ENCODE peak calls at places on chromosomes 12 and 14, in four cellular contexts. O, J, P and U are unnamed samples.

GRCh38 chr14:102772781-102773570 is 4.3 kb upstream of the TRAF3 start:
- DNase-seq in O (peak), P (peak), J (no peak), U (peak)

GRCh38 chr12:132560831-132561783 is 49.3 kb downstream of the LRCOL1 start:
- DNase-seq in J (peak), O (peak), P (peak), U (peak)

GRCh38 chr14:24430682-24431568 is 1.2 kb downstream of the KHNYN start:
- DNase-seq in O (no peak), J (peak), P (no peak), U (peak)

GRCh38 chr14:53953828-53954550 is 2.6 kb downstream of the BMP4 start:
- DNase-seq in O (peak), J (peak), P (peak), U (peak)

GRCh38 chr14:89240414-89240813 is 176.6 kb downstream of the FOXN3 start:
- DNase-seq in J (peak), P (no peak), O (no peak), U (no peak)

GRCh38 chr14:49886523-49886922 is 6.4 kb upstream of the ARF6 start:
- DNase-seq in O (no peak), J (no peak), P (no peak), U (no peak)

GRCh38 chr14:63435838-63436237 is 107.3 kb downstream of the PPP2R5E start:
- DNase-seq in J (peak), O (no peak), P (no peak), U (no peak)

GRCh38 chr14:94483729-94484275 is 7.8 kb upstream of the SERPINA9 start:
- DNase-seq in O (no peak), J (peak), P (no peak), U (no peak)

GRCh38 chr12:89884917-89885316 is 176.3 kb upstream of the ATP2B1 start:
- DNase-seq in P (no peak), O (no peak), J (no peak), U (no peak)

GRCh38 chr12:18320036-18320617 is 58.8 kb downstream of the PIK3C2G start:
- DNase-seq in P (no peak), J (peak), O (peak), U (peak)

GRCh38 chr12:49698619-49699545 is 8.3 kb downstream of the FMNL3 start:
- DNase-seq in O (peak), P (peak), J (peak), U (peak)

GRCh38 chr12:107282628-107283027 is 189.3 kb upstream of the CRY1 start:
- DNase-seq in P (no peak), J (no peak), O (no peak), U (no peak)

GRCh38 chr12:78931466-78931990 is 67.0 kb downstream of the SYT1 start:
- DNase-seq in P (no peak), O (no peak), J (peak), U (no peak)

DNA sequence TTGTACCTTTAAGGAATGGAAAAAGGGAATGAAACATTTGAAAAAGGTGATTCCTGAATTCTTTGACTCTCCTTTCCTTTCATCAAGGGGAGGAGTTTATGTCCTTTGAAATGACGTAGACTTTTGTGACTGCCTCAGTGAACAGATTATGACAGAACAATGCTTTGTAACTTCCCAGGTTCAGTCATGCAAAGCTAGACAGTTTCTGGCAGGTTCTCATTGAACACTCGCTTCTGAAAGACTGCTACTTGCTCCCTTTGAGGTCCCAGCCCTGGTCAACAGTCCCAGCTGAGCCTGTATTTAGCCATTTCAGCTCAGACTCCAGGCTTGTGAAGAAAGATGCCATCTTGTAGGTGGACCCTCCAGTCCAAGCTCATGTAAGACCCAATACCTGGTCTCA is 1178.9 kb downstream of the BCL11B start:
- DNase-seq in O (no peak), J (no peak), P (no peak), U (no peak)
- H4K5ac ChIP-seq in O (no peak), J (no peak), P (no peak), U (no peak)

DNA sequence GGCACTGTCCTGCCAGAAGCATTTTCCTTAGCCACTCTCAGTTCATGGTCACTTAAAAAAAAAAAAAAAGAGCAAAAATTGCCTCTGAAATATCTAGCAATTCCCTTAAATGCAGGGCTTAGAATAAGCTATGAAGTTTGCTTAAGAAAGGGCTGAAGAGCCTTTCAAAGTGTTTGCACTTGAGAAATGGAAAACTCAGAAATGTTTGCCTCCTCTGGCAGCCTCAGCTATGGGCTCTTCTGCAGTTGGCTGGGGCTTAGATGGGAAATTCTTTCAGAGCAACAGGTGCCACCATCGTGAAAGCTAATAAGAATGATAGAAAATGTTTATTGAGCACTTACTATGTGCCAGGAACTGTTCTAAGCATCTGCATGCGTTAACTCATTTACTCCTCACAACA is 48.5 kb upstream of the TSPAN11 start:
- DNase-seq in P (no peak), J (no peak), O (no peak), U (no peak)
- H4K5ac ChIP-seq in P (no peak), J (no peak), O (no peak), U (no peak)

GRCh38 chr12:48331389-48331788 is 19.3 kb downstream of the ZNF641 start:
- DNase-seq in O (no peak), P (no peak), J (no peak), U (no peak)

GRCh38 chr12:48340891-48341290 is 9.8 kb downstream of the ZNF641 start:
- DNase-seq in O (no peak), J (no peak), P (no peak), U (no peak)

GRCh38 chr12:48334807-48335206 is 15.9 kb downstream of the ZNF641 start:
- DNase-seq in J (no peak), O (no peak), P (no peak), U (no peak)

GRCh38 chr12:48336564-48336963 is 14.2 kb downstream of the ZNF641 start:
- DNase-seq in J (no peak), P (peak), O (peak), U (peak)

DNA sequence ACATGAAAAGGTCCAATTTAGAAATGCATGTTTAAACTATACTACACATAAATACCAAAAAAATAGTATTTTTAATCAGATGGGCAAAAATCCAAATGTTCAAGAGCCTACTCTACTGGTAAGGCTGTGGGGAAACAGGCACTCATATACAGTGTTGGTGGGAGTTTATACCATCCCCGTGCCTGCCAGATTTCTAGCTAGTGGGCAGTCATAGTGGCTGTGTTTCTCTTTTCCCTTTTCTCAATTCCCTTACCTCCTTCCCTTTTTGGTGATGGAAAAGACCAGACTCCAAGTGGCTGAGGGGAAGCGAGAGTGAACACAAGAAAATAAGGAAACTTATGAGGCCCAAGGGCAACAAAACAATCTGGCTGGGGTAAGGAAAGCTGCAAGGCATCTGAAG is 14.7 kb downstream of the ZNF641 start:
- DNase-seq in P (no peak), O (no peak), J (no peak), U (no peak)
- H4K5ac ChIP-seq in P (no peak), O (no peak), J (no peak), U (no peak)

GRCh38 chr12:105168006-105168405 is 60.5 kb downstream of the WASHC4 start:
- DNase-seq in J (no peak), P (no peak), O (no peak), U (no peak)
- H4K5ac ChIP-seq in J (no peak), P (no peak), O (no peak), U (no peak)

DNA sequence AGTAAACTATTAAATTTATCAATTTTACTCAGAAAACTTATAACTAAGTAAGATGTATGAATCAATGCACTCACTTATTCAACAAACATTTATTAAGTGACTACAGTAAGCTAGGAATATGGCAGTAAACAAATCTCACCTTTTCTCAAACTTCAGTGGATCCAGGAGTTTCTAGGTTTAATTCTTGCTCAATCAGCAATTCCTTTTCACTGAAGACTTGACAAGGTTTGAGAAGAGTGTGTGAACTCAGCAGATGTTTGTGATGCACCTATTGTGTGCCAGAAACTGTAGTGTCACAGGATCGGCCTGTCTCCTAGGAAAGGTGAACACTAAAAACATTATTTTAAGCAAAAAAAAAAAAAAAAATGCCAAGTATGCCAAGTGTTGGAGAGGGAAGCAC is 167.8 kb downstream of the ALG10 start:
- DNase-seq in J (no peak), P (no peak), O (no peak), U (no peak)
- H4K5ac ChIP-seq in J (no peak), P (no peak), O (no peak), U (no peak)